ENCODE peak calls at places on chromosomes 16 and 17, in nine cellular contexts. D, Z, Q, F, P, J, C, R and K are unnamed samples. For H3K4me1, the result is how much of the 10 kb centered on the place peaks cover.

GRCh38 chr16:86602521-86602920 is 24.2 kb downstream of the FOXL1 start:
- DNase-seq in C (no peak), R (no peak), D (no peak), P (no peak), Q (no peak), Z (no peak), F (no peak), J (peak), K (no peak)

GRCh38 chr16:23511731-23512130 is 1.4 kb upstream of the GGA2 start:
- DNase-seq in Q (no peak), D (no peak), P (no peak), Z (no peak), C (no peak), J (no peak), F (no peak), R (no peak), K (no peak)

GRCh38 chr17:28193241-28193640 is 125.8 kb upstream of the TMEM97 start:
- DNase-seq in Q (no peak), R (no peak), J (peak), Z (no peak), P (no peak), D (no peak), F (no peak), C (peak), K (no peak)

GRCh38 chr17:64683791-64684190 is 21.7 kb upstream of the SMURF2 start:
- DNase-seq in C (no peak), Z (no peak), Q (no peak), D (no peak), F (no peak), P (no peak), J (no peak), R (no peak), K (no peak)

GRCh38 chr17:49076575-49077384 is 55.8 kb upstream of the B4GALNT2 start:
- DNase-seq in Z (no peak), F (no peak), J (no peak), C (no peak), P (no peak), D (peak), R (no peak), Q (no peak), K (no peak)

GRCh38 chr17:19579192-19579668 is 45.6 kb downstream of the SLC47A1 start:
- DNase-seq in P (no peak), F (no peak), C (peak), J (no peak), Q (no peak), R (peak), D (no peak), Z (no peak), K (no peak)

GRCh38 chr17:66967867-66968543 is 3.5 kb downstream of the CACNG4 start:
- DNase-seq in F (no peak), R (no peak), D (no peak), P (no peak), Z (no peak), C (no peak), J (no peak), Q (no peak), K (no peak)

GRCh38 chr17:14068542-14069250 is 608 bp upstream of the COX10 start:
- DNase-seq in R (no peak), D (no peak), J (no peak), P (no peak), F (no peak), Z (no peak), Q (no peak), C (no peak), K (no peak)

GRCh38 chr17:28045304-28045703 is 2.8 kb downstream of the NLK start:
- DNase-seq in R (no peak), J (no peak), D (no peak), Z (no peak), C (no peak), P (no peak), F (no peak), Q (no peak), K (no peak)

GRCh38 chr17:30477758-30478115 is 529 bp downstream of the GOSR1 start:
- DNase-seq in R (no peak), Z (peak), J (no peak), F (no peak), C (no peak), P (no peak), Q (peak), D (peak), K (no peak)

GRCh38 chr16:27314161-27314723 is 468 bp downstream of the IL4R start:
- DNase-seq in J (peak), D (peak), C (peak), P (peak), R (peak), Q (peak), F (peak), Z (peak), K (no peak)

GRCh38 chr17:7444682-7445010 is 215 bp upstream of the CHRNB1 start:
- DNase-seq in R (no peak), Q (no peak), J (no peak), P (no peak), Z (no peak), F (no peak), C (no peak), D (no peak), K (no peak)

GRCh38 chr16:67022531-67023214 is 6.3 kb upstream of the CBFB start:
- DNase-seq in J (peak), Q (no peak), D (no peak), R (no peak), P (no peak), F (peak), C (peak), Z (no peak), K (no peak)

GRCh38 chr16:87809150-87809902 is 43.5 kb upstream of the KLHDC4 start:
- DNase-seq in P (no peak), Z (no peak), J (no peak), C (no peak), D (no peak), F (no peak), R (no peak), Q (no peak), K (no peak)

GRCh38 chr17:77096570-77097214 is 44.1 kb upstream of the SEC14L1 start:
- DNase-seq in Z (no peak), D (peak), F (peak), J (no peak), Q (no peak), C (peak), R (peak), P (no peak), K (no peak)

GRCh38 chr16:81137012-81137335 is 40.8 kb upstream of the GCSH start:
- DNase-seq in F (no peak), J (no peak), P (no peak), R (peak), C (peak), Q (no peak), Z (no peak), D (no peak), K (no peak)

GRCh38 chr16:75264999-75265910 is 13.8 kb upstream of the BCAR1 start:
- DNase-seq in R (no peak), Q (no peak), F (peak), J (peak), P (no peak), C (no peak), Z (no peak), D (no peak), K (no peak)

DNA sequence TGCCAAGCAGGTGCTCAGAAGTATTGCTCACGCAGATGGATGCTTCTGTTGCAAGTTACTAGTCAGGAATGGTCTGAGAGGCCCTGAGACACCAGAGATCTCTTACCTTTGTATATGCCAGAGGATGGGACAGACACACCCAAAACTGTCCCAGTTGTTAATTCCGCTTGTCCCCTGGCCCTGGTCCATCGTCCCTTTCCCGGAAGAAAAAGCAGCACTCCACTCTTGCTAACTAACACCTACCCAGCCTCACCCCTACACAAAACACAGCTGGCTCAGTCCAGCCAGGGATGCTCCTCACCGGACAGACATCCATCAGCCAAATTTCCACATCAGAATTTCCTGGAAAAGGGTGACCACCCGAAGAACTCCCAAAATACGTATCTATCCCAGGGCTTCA is 2.0 kb downstream of the GAS7 start:
- DNase-seq in Z (no peak), F (no peak), Q (no peak), C (no peak), R (no peak), P (no peak), J (no peak), D (no peak), K (no peak)
- H3K27ac ChIP-seq in Z (no peak), F (no peak), Q (no peak), C (no peak), R (no peak), P (no peak), J (no peak), D (no peak), K (no peak)

GRCh38 chr16:2167081-2167638 is 11.6 kb downstream of the TRAF7 start:
- DNase-seq in J (no peak), Z (no peak), Q (no peak), D (no peak), P (no peak), C (no peak), R (no peak), F (no peak), K (no peak)

GRCh38 chr16:2163211-2163881 is 7.8 kb downstream of the TRAF7 start:
- DNase-seq in Z (no peak), D (peak), F (no peak), C (no peak), P (no peak), J (no peak), Q (no peak), R (no peak), K (no peak)

GRCh38 chr16:2170080-2170479 is 14.5 kb downstream of the TRAF7 start:
- DNase-seq in Z (no peak), C (no peak), P (no peak), D (no peak), F (no peak), J (no peak), R (no peak), Q (no peak), K (no peak)

GRCh38 chr16:2165861-2166260 is 10.3 kb downstream of the TRAF7 start:
- DNase-seq in D (no peak), J (no peak), P (no peak), C (no peak), R (no peak), Q (no peak), F (no peak), Z (no peak), K (no peak)

GRCh38 chr16:2166263-2167080 is 10.9 kb downstream of the TRAF7 start:
- DNase-seq in Q (no peak), C (no peak), Z (no peak), F (no peak), J (no peak), P (no peak), R (no peak), D (no peak), K (no peak)
- H3K4me1 ChIP-seq in Q (under half), C (under half), Z (under half), F (under half), J (under half), P (under half), R (under half), D (under half), K (under half)

DNA sequence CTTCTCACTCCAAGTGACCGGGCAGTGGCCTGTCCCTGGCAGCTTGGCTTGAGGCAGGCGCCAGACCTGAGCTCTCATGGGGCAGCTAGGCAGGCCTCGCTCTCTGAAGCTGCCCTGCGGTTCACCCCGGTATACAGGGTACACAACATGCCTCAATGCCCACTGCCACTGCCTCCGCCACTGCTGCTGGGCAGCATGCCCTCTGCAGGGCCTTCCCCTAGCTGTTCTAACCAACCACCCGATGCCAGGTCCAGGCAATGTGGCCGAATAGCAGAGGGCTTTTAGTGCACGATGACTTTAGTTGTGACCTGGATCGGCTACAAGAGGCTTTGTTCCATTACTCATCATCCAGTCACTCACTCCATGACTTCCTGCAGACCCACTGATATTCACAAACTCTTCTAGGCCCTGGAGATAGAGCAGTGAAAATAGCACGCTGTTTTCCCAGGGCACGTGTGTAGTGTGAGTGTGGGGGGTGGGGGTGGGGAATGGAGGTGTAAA is 19.7 kb downstream of the CDC42EP4 start:
- DNase-seq in P (peak), D (peak), Z (no peak), J (peak), C (no peak), F (peak), Q (no peak), R (no peak), K (no peak)
- H3K4me3 ChIP-seq in P (peak), D (no peak), Z (no peak), J (peak), C (no peak), F (no peak), Q (no peak), R (no peak), K (no peak)

DNA sequence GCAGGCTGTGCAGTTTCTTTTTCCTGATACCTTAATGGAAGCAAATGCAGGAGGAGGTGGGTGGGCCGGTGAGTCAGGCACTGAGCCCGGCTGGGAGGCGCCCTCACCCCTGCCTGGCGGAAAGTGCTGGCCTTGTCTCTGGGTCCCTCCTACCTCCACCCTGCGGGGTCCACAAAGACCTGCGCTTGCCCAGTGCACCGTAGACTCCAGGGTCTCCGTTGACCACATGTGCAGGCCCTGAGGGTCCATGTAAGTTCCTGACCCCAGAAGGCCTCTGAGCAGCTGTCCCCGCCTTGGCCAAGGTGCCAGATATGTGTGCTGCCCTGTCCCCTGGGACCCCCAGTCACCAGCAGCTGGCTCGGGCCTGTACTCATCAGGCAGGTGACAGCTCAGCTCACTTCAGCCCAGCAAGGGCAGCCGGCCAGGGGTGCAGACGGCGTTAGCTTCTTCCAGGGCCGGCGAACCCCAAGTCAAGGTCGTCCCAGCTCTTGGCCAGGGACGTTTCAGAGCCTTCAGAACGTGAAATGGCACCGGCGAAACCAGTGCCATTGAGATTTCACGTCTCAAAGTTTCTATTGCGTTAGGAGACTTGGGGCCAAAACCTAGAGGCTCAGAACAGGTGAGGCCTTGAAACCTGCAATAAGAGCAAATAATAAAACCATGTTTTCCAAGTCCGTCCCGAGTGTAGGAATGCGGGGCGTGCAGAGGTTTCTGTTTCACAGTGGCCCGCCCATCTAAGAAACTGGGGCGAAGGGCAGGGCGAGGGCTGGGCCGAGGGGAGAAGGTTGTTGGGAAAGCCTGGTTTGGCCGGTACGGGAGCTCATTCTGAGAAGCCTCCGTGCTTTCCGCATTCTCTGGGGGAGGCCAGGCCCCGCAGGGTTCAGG is 12.1 kb downstream of the METRNL start:
- DNase-seq in C (peak), J (no peak), P (no peak), Z (no peak), D (no peak), R (no peak), Q (no peak), F (peak), K (no peak)
- H3K27ac ChIP-seq in C (no peak), J (peak), P (peak), Z (no peak), D (no peak), R (no peak), Q (no peak), F (peak), K (no peak)

DNA sequence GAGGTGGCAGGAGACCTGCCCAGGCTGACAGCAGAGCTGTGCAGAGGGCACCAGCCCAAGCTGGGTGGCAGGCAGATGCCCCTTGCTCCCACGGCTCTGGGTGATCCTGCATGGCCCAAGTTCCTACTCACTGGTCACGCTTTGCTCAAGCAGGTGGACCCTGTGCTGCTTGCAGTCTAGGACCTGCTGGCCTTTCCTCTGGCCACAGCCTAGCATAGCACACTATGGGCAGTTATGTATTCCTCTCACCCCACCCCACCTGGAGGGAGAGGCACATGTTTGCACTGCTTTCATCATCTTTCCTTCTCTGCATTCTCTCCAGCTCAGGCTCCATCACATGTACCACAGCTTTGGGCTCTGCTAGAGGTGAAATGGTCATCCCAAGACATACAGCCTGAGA is 19.6 kb upstream of the SREBF1 start:
- DNase-seq in R (no peak), D (no peak), Z (no peak), J (no peak), C (no peak), P (no peak), F (no peak), Q (no peak), K (no peak)
- H3K4me1 ChIP-seq in R (under half), D (under half), Z (under half), J (under half), C (under half), P (under half), F (under half), Q (under half), K (under half)

GRCh38 chr17:728911-729310 is 3.5 kb upstream of the TLCD3A start:
- DNase-seq in J (no peak), D (peak), C (no peak), Q (no peak), F (no peak), Z (no peak), R (no peak), P (no peak), K (no peak)

GRCh38 chr17:732788-733720 is 658 bp downstream of the TLCD3A start:
- DNase-seq in D (peak), F (peak), Q (peak), P (no peak), J (no peak), Z (no peak), R (peak), C (no peak), K (no peak)

GRCh38 chr17:737561-738113 is 5.2 kb downstream of the TLCD3A start:
- DNase-seq in D (peak), Q (no peak), Z (no peak), J (no peak), C (no peak), P (no peak), R (no peak), F (no peak), K (no peak)

GRCh38 chr17:731943-732787 is at the start of gene TLCD3A:
- DNase-seq in P (no peak), F (peak), R (peak), J (peak), Q (peak), D (peak), C (peak), Z (no peak), K (no peak)

GRCh38 chr17:733743-734142 is 1.3 kb downstream of the TLCD3A start:
- DNase-seq in Q (no peak), F (no peak), Z (no peak), R (no peak), J (no peak), D (no peak), P (no peak), C (no peak), K (no peak)
- H3K4me3 ChIP-seq in Q (no peak), F (no peak), Z (no peak), R (peak), J (no peak), D (peak), P (peak), C (no peak), K (no peak)

GRCh38 chr17:80761421-80761871 is 216.8 kb downstream of the RPTOR start:
- DNase-seq in F (no peak), P (no peak), R (no peak), J (no peak), D (peak), Z (no peak), Q (peak), C (no peak), K (no peak)
- H3K27ac ChIP-seq in F (no peak), P (no peak), R (no peak), J (no peak), D (peak), Z (no peak), Q (no peak), C (no peak), K (no peak)

GRCh38 chr17:882827-883585 is 96.6 kb downstream of the NXN start:
- DNase-seq in F (peak), R (peak), J (peak), Z (no peak), C (peak), Q (no peak), P (no peak), D (peak), K (no peak)
- H3K4me1 ChIP-seq in F (half or more), R (under half), J (under half), Z (under half), C (under half), Q (under half), P (under half), D (under half), K (under half)